ENCODE peak calls at places on chromosome 10, in eight cellular contexts. One of them, this sample, is unnamed.
A peak's percentile ranks its signal among the peaks of the same experiment; 100 is the strongest.

GRCh38 chr10:31774291-31774900 is 154.2 kb downstream of the ARHGAP12 start:
- DNase-seq in mucosa of gallbladder: no peak
- DNase-seq in occipital lobe: no peak
- DNase-seq in T47D: no peak
- DNase-seq in activated CD8-positive, alpha-beta memory T cell treated with anti-CD3 and anti-CD28 coated beads for 24 hours: no peak
- DNase-seq in activated T-cell treated with anti-CD3 and anti-CD28 coated beads, Interleukin-2, amount 50 U/mL, for 4 hours: no peak
- DNase-seq in SHP77: peak; percentile 56
- DNase-seq in NCI-H187: no peak
- DNase-seq in this sample: no peak

GRCh38 chr10:102485093-102485785 is 17.3 kb downstream of the ACTR1A start:
- DNase-seq in mucosa of gallbladder: no peak
- DNase-seq in occipital lobe: no peak
- DNase-seq in T47D: no peak
- DNase-seq in activated CD8-positive, alpha-beta memory T cell treated with anti-CD3 and anti-CD28 coated beads for 24 hours: no peak
- DNase-seq in activated T-cell treated with anti-CD3 and anti-CD28 coated beads, Interleukin-2, amount 50 U/mL, for 4 hours: no peak
- DNase-seq in SHP77: no peak
- DNase-seq in NCI-H187: no peak
- DNase-seq in this sample: no peak

GRCh38 chr10:16867556-16867955 is 50.3 kb upstream of the RSU1 start:
- DNase-seq in mucosa of gallbladder: no peak
- DNase-seq in occipital lobe: no peak
- DNase-seq in T47D: no peak
- DNase-seq in activated CD8-positive, alpha-beta memory T cell treated with anti-CD3 and anti-CD28 coated beads for 24 hours: no peak
- DNase-seq in activated T-cell treated with anti-CD3 and anti-CD28 coated beads, Interleukin-2, amount 50 U/mL, for 4 hours: no peak
- DNase-seq in SHP77: no peak
- DNase-seq in NCI-H187: no peak
- DNase-seq in this sample: no peak

GRCh38 chr10:131260031-131260430 is 51.5 kb downstream of the TCERG1L start:
- DNase-seq in mucosa of gallbladder: no peak
- DNase-seq in occipital lobe: no peak
- DNase-seq in T47D: no peak
- DNase-seq in activated CD8-positive, alpha-beta memory T cell treated with anti-CD3 and anti-CD28 coated beads for 24 hours: no peak
- DNase-seq in activated T-cell treated with anti-CD3 and anti-CD28 coated beads, Interleukin-2, amount 50 U/mL, for 4 hours: no peak
- DNase-seq in SHP77: no peak
- DNase-seq in NCI-H187: no peak
- DNase-seq in this sample: no peak

GRCh38 chr10:14413583-14413982 is 82.9 kb upstream of the FRMD4A start:
- DNase-seq in mucosa of gallbladder: no peak
- DNase-seq in occipital lobe: no peak
- DNase-seq in T47D: no peak
- DNase-seq in activated CD8-positive, alpha-beta memory T cell treated with anti-CD3 and anti-CD28 coated beads for 24 hours: no peak
- DNase-seq in activated T-cell treated with anti-CD3 and anti-CD28 coated beads, Interleukin-2, amount 50 U/mL, for 4 hours: no peak
- DNase-seq in SHP77: no peak
- DNase-seq in NCI-H187: no peak
- DNase-seq in this sample: no peak

GRCh38 chr10:978826-979421 is 9.3 kb upstream of the GTPBP4 start:
- DNase-seq in mucosa of gallbladder: no peak
- DNase-seq in occipital lobe: no peak
- DNase-seq in T47D: no peak
- DNase-seq in activated CD8-positive, alpha-beta memory T cell treated with anti-CD3 and anti-CD28 coated beads for 24 hours: no peak
- DNase-seq in activated T-cell treated with anti-CD3 and anti-CD28 coated beads, Interleukin-2, amount 50 U/mL, for 4 hours: no peak
- DNase-seq in SHP77: no peak
- DNase-seq in NCI-H187: no peak
- DNase-seq in this sample: no peak

GRCh38 chr10:124657806-124658205 is 86.4 kb downstream of the FAM53B start:
- DNase-seq in mucosa of gallbladder: peak; percentile 44
- DNase-seq in occipital lobe: peak; percentile 27
- DNase-seq in T47D: no peak
- DNase-seq in activated CD8-positive, alpha-beta memory T cell treated with anti-CD3 and anti-CD28 coated beads for 24 hours: no peak
- DNase-seq in activated T-cell treated with anti-CD3 and anti-CD28 coated beads, Interleukin-2, amount 50 U/mL, for 4 hours: no peak
- DNase-seq in SHP77: no peak
- DNase-seq in NCI-H187: no peak
- DNase-seq in this sample: no peak

GRCh38 chr10:16656886-16657285 is 135.2 kb upstream of the C1QL3 start:
- DNase-seq in mucosa of gallbladder: no peak
- DNase-seq in occipital lobe: no peak
- DNase-seq in T47D: no peak
- DNase-seq in activated CD8-positive, alpha-beta memory T cell treated with anti-CD3 and anti-CD28 coated beads for 24 hours: no peak
- DNase-seq in activated T-cell treated with anti-CD3 and anti-CD28 coated beads, Interleukin-2, amount 50 U/mL, for 4 hours: no peak
- DNase-seq in SHP77: no peak
- DNase-seq in NCI-H187: no peak
- DNase-seq in this sample: no peak

GRCh38 chr10:21926949-21927348 is 76.6 kb downstream of the DNAJC1 start:
- DNase-seq in mucosa of gallbladder: no peak
- DNase-seq in occipital lobe: no peak
- DNase-seq in T47D: no peak
- DNase-seq in activated CD8-positive, alpha-beta memory T cell treated with anti-CD3 and anti-CD28 coated beads for 24 hours: no peak
- DNase-seq in activated T-cell treated with anti-CD3 and anti-CD28 coated beads, Interleukin-2, amount 50 U/mL, for 4 hours: no peak
- DNase-seq in SHP77: no peak
- DNase-seq in NCI-H187: no peak
- DNase-seq in this sample: no peak

GRCh38 chr10:63456437-63457210 is 9.2 kb downstream of the JMJD1C start:
- DNase-seq in mucosa of gallbladder: no peak
- DNase-seq in occipital lobe: no peak
- DNase-seq in T47D: no peak
- DNase-seq in activated CD8-positive, alpha-beta memory T cell treated with anti-CD3 and anti-CD28 coated beads for 24 hours: no peak
- DNase-seq in activated T-cell treated with anti-CD3 and anti-CD28 coated beads, Interleukin-2, amount 50 U/mL, for 4 hours: no peak
- DNase-seq in SHP77: no peak
- DNase-seq in NCI-H187: no peak
- DNase-seq in this sample: no peak

GRCh38 chr10:128043259-128044045 is 82.8 kb downstream of the MKI67 start:
- DNase-seq in mucosa of gallbladder: no peak
- DNase-seq in occipital lobe: no peak
- DNase-seq in T47D: no peak
- DNase-seq in activated CD8-positive, alpha-beta memory T cell treated with anti-CD3 and anti-CD28 coated beads for 24 hours: no peak
- DNase-seq in activated T-cell treated with anti-CD3 and anti-CD28 coated beads, Interleukin-2, amount 50 U/mL, for 4 hours: no peak
- DNase-seq in SHP77: no peak
- DNase-seq in NCI-H187: no peak
- DNase-seq in this sample: no peak

GRCh38 chr10:91536101-91536500 is 96.8 kb downstream of the PPP1R3C start:
- DNase-seq in mucosa of gallbladder: peak; percentile 51
- DNase-seq in occipital lobe: no peak
- DNase-seq in T47D: no peak
- DNase-seq in activated CD8-positive, alpha-beta memory T cell treated with anti-CD3 and anti-CD28 coated beads for 24 hours: no peak
- DNase-seq in activated T-cell treated with anti-CD3 and anti-CD28 coated beads, Interleukin-2, amount 50 U/mL, for 4 hours: no peak
- DNase-seq in SHP77: no peak
- DNase-seq in NCI-H187: no peak
- DNase-seq in this sample: no peak

GRCh38 chr10:132304756-132305509 is 2.8 kb downstream of the STK32C start:
- DNase-seq in mucosa of gallbladder: no peak
- DNase-seq in occipital lobe: no peak
- DNase-seq in T47D: no peak
- DNase-seq in activated CD8-positive, alpha-beta memory T cell treated with anti-CD3 and anti-CD28 coated beads for 24 hours: no peak
- DNase-seq in activated T-cell treated with anti-CD3 and anti-CD28 coated beads, Interleukin-2, amount 50 U/mL, for 4 hours: no peak
- DNase-seq in SHP77: no peak
- DNase-seq in NCI-H187: no peak
- DNase-seq in this sample: no peak

GRCh38 chr10:127802532-127803055 is 65.6 kb downstream of the FOXI2 start:
- DNase-seq in mucosa of gallbladder: no peak
- DNase-seq in occipital lobe: no peak
- DNase-seq in T47D: no peak
- DNase-seq in activated CD8-positive, alpha-beta memory T cell treated with anti-CD3 and anti-CD28 coated beads for 24 hours: no peak
- DNase-seq in activated T-cell treated with anti-CD3 and anti-CD28 coated beads, Interleukin-2, amount 50 U/mL, for 4 hours: no peak
- DNase-seq in SHP77: peak; percentile 5
- DNase-seq in NCI-H187: no peak
- DNase-seq in this sample: no peak

This sample was measured in D721Med.